ENCODE peak calls at places on chromosomes 4 and X, in four cellular contexts. One of them, this sample, is unnamed.

GRCh38 chrX:134936542-134936941 is 54.2 kb upstream of the SMIM10 start:
- DNase-seq in mesenchymal stem cell: peak
- DNase-seq in neuronal stem cell: no peak
- DNase-seq in IMR-90: peak
- DNase-seq in this sample: peak

GRCh38 chr4:24551492-24552330 is 32.6 kb downstream of the DHX15 start:
- DNase-seq in IMR-90: peak
- DNase-seq in neuronal stem cell: no peak
- DNase-seq in mesenchymal stem cell: peak
- DNase-seq in this sample: peak

GRCh38 chrX:136047969-136048368 is 62.7 kb downstream of the SLC9A6 start:
- DNase-seq in IMR-90: peak
- DNase-seq in neuronal stem cell: no peak
- DNase-seq in mesenchymal stem cell: peak
- DNase-seq in this sample: no peak

GRCh38 chr4:11698846-11699590 is 270.3 kb upstream of the HS3ST1 start:
- DNase-seq in neuronal stem cell: no peak
- DNase-seq in mesenchymal stem cell: peak
- DNase-seq in IMR-90: peak
- DNase-seq in this sample: peak

GRCh38 chr4:105944535-105944934 is 49.3 kb downstream of the NPNT start:
- DNase-seq in IMR-90: peak
- DNase-seq in mesenchymal stem cell: no peak
- DNase-seq in neuronal stem cell: no peak
- DNase-seq in this sample: no peak

GRCh38 chr4:155377281-155377680 is 516 bp upstream of the MAP9 start:
- DNase-seq in IMR-90: peak
- DNase-seq in mesenchymal stem cell: peak
- DNase-seq in neuronal stem cell: no peak
- DNase-seq in this sample: no peak

GRCh38 chr4:126396703-126397102 is 1081.9 kb downstream of the FAT4 start:
- DNase-seq in neuronal stem cell: no peak
- DNase-seq in mesenchymal stem cell: no peak
- DNase-seq in IMR-90: no peak
- DNase-seq in this sample: no peak

GRCh38 chr4:38128478-38129451 is 168.6 kb downstream of the PTTG2 start:
- DNase-seq in IMR-90: peak
- DNase-seq in neuronal stem cell: no peak
- DNase-seq in mesenchymal stem cell: no peak
- DNase-seq in this sample: no peak

GRCh38 chr4:104494822-104495559 is at the start of gene CXXC4:
- DNase-seq in IMR-90: peak
- DNase-seq in mesenchymal stem cell: peak
- DNase-seq in neuronal stem cell: peak
- DNase-seq in this sample: peak

GRCh38 chr4:116342143-116342542 is 743.2 kb downstream of the TRAM1L1 start:
- DNase-seq in IMR-90: no peak
- DNase-seq in neuronal stem cell: no peak
- DNase-seq in mesenchymal stem cell: no peak
- DNase-seq in this sample: no peak

GRCh38 chr4:183798921-183799307 is 106.2 kb upstream of the STOX2 start:
- DNase-seq in mesenchymal stem cell: no peak
- DNase-seq in neuronal stem cell: no peak
- DNase-seq in IMR-90: no peak
- DNase-seq in this sample: no peak
- H2AFZ ChIP-seq in mesenchymal stem cell: no peak
- H2AFZ ChIP-seq in neuronal stem cell: no peak
- H2AFZ ChIP-seq in IMR-90: no peak
- H2AFZ ChIP-seq in this sample: no peak

DNA sequence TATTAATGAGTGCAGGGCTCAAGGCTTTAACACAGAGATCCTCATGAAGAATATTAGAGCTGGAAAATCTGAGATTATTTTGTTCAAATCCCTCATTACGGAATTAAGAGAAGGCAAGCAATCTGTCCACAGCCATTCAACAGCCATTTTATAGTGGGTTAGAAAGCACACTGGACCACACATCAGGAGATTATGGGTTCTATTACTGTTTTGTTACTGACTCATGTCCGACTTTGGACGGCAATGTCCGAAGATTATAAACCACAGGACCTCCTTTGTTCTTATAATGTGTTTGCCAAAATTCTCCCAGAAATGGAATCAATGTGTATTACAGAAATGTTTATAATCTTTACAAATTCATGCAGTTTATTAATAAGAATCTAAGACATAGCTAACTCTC is 8.1 kb downstream of the LAMTOR3 start:
- DNase-seq in neuronal stem cell: no peak
- DNase-seq in mesenchymal stem cell: no peak
- DNase-seq in IMR-90: peak
- DNase-seq in this sample: no peak
- H3K4me3 ChIP-seq in neuronal stem cell: no peak
- H3K4me3 ChIP-seq in mesenchymal stem cell: no peak
- H3K4me3 ChIP-seq in IMR-90: no peak
- H3K4me3 ChIP-seq in this sample: no peak

GRCh38 chr4:88737304-88738015 is 39.8 kb upstream of the NAP1L5 start:
- DNase-seq in mesenchymal stem cell: peak
- DNase-seq in neuronal stem cell: no peak
- DNase-seq in IMR-90: peak
- DNase-seq in this sample: no peak

GRCh38 chr4:88735554-88735953 is 37.9 kb upstream of the NAP1L5 start:
- DNase-seq in neuronal stem cell: no peak
- DNase-seq in mesenchymal stem cell: no peak
- DNase-seq in IMR-90: peak
- DNase-seq in this sample: no peak

GRCh38 chr4:88736264-88736663 is 38.6 kb upstream of the NAP1L5 start:
- DNase-seq in mesenchymal stem cell: no peak
- DNase-seq in IMR-90: no peak
- DNase-seq in neuronal stem cell: no peak
- DNase-seq in this sample: no peak

GRCh38 chr4:88738714-88739366 is 41.2 kb upstream of the NAP1L5 start:
- DNase-seq in mesenchymal stem cell: no peak
- DNase-seq in neuronal stem cell: no peak
- DNase-seq in IMR-90: peak
- DNase-seq in this sample: peak

GRCh38 chr4:88738146-88738545 is 40.5 kb upstream of the NAP1L5 start:
- DNase-seq in mesenchymal stem cell: no peak
- DNase-seq in IMR-90: no peak
- DNase-seq in neuronal stem cell: no peak
- DNase-seq in this sample: no peak
- H2AK5ac ChIP-seq in mesenchymal stem cell: peak
- H2AK5ac ChIP-seq in IMR-90: no peak
- H2AK5ac ChIP-seq in neuronal stem cell: no peak
- H2AK5ac ChIP-seq in this sample: no peak

GRCh38 chr4:8560265-8561047 is 19.7 kb upstream of the GPR78 start:
- DNase-seq in mesenchymal stem cell: no peak
- DNase-seq in neuronal stem cell: no peak
- DNase-seq in IMR-90: no peak
- DNase-seq in this sample: peak
- H2AFZ ChIP-seq in mesenchymal stem cell: no peak
- H2AFZ ChIP-seq in neuronal stem cell: no peak
- H2AFZ ChIP-seq in IMR-90: no peak
- H2AFZ ChIP-seq in this sample: no peak

GRCh38 chr4:6851431-6851830 is 58.2 kb upstream of the TBC1D14 start:
- DNase-seq in neuronal stem cell: no peak
- DNase-seq in IMR-90: no peak
- DNase-seq in mesenchymal stem cell: no peak
- DNase-seq in this sample: no peak

GRCh38 chr4:6854098-6854744 is 55.4 kb upstream of the TBC1D14 start:
- DNase-seq in mesenchymal stem cell: no peak
- DNase-seq in neuronal stem cell: no peak
- DNase-seq in IMR-90: no peak
- DNase-seq in this sample: no peak

GRCh38 chr4:6855692-6856297 is 53.8 kb upstream of the TBC1D14 start:
- DNase-seq in IMR-90: peak
- DNase-seq in mesenchymal stem cell: peak
- DNase-seq in neuronal stem cell: no peak
- DNase-seq in this sample: no peak

GRCh38 chr4:6851962-6852361 is 57.7 kb upstream of the TBC1D14 start:
- DNase-seq in IMR-90: no peak
- DNase-seq in mesenchymal stem cell: no peak
- DNase-seq in neuronal stem cell: no peak
- DNase-seq in this sample: no peak

DNA sequence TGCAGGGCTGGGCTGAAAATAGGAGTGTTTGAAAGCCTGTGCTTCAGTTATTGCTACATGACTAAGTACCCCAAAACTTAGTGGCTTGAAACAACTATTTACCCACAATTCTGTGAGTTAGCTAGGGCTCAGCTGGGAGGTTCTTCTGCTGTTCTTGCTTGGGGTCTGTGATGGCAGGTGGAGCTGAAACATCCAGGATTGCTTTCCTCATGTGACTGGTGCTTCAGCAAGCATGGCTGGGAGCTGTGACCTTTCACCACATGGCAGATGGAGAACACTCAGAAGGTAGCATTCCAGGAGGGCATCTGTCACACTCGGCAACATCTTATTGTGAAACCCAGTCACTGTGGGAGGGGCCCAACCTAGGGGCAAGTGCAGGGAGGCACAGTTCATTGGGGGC is 57.0 kb upstream of the TBC1D14 start:
- DNase-seq in mesenchymal stem cell: no peak
- DNase-seq in IMR-90: no peak
- DNase-seq in neuronal stem cell: no peak
- DNase-seq in this sample: peak
- H3K4me3 ChIP-seq in mesenchymal stem cell: no peak
- H3K4me3 ChIP-seq in IMR-90: no peak
- H3K4me3 ChIP-seq in neuronal stem cell: no peak
- H3K4me3 ChIP-seq in this sample: no peak

DNA sequence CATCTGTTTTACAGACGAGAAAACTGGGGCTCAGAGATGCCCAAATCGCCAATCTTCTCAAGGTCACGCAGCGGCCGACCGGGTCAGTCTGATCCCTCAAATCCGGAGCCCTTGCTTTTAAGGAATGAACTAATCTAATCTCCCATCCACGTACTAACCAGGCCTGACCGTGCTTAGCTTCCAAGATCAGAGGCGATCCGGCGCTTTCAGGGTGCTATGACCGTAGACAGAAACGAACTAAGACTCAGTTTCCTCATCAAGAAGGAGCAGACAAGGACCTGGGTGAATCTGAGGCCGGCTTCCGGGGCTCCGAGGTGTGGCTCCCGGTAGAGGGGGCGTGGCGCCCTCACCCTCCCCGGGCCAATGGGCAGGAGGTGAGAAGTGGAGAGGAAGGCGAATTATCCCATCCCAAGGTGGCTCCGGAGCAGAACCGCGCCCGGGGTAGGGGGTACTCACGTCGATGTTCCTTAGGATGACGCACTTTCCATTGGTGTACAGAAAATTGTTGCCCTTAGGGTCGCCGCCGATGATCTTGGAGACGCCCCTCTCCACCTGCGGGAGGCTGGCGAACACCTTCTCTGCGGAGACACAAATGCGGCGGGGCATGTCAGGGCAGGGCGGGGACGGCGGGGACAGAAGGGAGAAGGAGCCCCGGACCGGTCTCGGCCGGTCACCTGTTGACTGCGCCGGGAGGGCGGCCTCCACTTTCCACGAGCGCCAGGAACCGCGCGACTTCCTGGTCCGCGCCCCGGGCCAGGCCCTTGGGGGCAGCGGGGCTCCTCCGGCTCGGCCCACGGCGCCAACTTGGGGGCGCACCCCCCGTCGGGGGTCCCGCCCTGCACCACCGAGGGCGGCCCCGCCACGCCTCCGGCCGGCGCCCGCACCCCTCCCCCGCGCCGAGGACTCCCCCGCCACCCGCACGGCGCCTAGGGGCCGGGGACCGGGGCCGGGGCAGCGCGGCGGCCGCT is 658 bp downstream of the WDR1 start:
- DNase-seq in IMR-90: no peak
- DNase-seq in mesenchymal stem cell: peak
- DNase-seq in neuronal stem cell: no peak
- DNase-seq in this sample: peak
- H2AK5ac ChIP-seq in IMR-90: peak
- H2AK5ac ChIP-seq in mesenchymal stem cell: peak
- H2AK5ac ChIP-seq in neuronal stem cell: peak
- H2AK5ac ChIP-seq in this sample: peak

GRCh38 chr4:109730294-109731051 is 603 bp upstream of the PLA2G12A start:
- DNase-seq in mesenchymal stem cell: peak
- DNase-seq in neuronal stem cell: peak
- DNase-seq in IMR-90: peak
- DNase-seq in this sample: peak

GRCh38 chr4:109723110-109723509 is 6.8 kb downstream of the PLA2G12A start:
- DNase-seq in neuronal stem cell: no peak
- DNase-seq in mesenchymal stem cell: no peak
- DNase-seq in IMR-90: no peak
- DNase-seq in this sample: no peak

GRCh38 chr4:109729155-109729562 is 711 bp downstream of the PLA2G12A start:
- DNase-seq in neuronal stem cell: no peak
- DNase-seq in mesenchymal stem cell: peak
- DNase-seq in IMR-90: peak
- DNase-seq in this sample: no peak

GRCh38 chr4:109729563-109730293 is at the start of gene PLA2G12A:
- DNase-seq in neuronal stem cell: peak
- DNase-seq in IMR-90: peak
- DNase-seq in mesenchymal stem cell: peak
- DNase-seq in this sample: peak

DNA sequence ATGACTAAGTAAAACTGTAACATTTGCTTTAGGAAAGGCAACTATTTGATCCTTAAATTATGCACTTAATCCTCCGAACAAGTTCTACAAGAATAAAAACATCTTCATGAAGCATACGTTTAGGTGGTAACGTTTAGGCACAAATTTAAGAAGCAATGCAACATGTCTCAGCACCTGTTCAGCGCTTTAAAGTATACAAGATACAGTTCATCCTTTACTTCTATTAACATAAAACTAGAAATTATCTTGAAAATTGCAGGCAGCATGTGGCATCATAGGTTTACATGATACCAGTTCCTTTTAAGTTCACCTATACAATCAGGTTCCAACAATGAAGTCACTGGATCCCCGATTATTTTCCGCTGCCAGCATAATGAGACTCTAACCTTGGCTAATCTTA is 1.5 kb downstream of the PLA2G12A start:
- DNase-seq in IMR-90: no peak
- DNase-seq in mesenchymal stem cell: no peak
- DNase-seq in neuronal stem cell: no peak
- DNase-seq in this sample: no peak
- H2AFZ ChIP-seq in IMR-90: no peak
- H2AFZ ChIP-seq in mesenchymal stem cell: no peak
- H2AFZ ChIP-seq in neuronal stem cell: no peak
- H2AFZ ChIP-seq in this sample: no peak

GRCh38 chr4:74412225-74412624 is 32.7 kb upstream of the AREG start:
- DNase-seq in IMR-90: no peak
- DNase-seq in neuronal stem cell: no peak
- DNase-seq in mesenchymal stem cell: no peak
- DNase-seq in this sample: no peak
- H3K4me3 ChIP-seq in IMR-90: no peak
- H3K4me3 ChIP-seq in neuronal stem cell: no peak
- H3K4me3 ChIP-seq in mesenchymal stem cell: no peak
- H3K4me3 ChIP-seq in this sample: no peak

GRCh38 chr4:55948726-55949479 is at the start of gene CEP135:
- DNase-seq in IMR-90: peak
- DNase-seq in mesenchymal stem cell: peak
- DNase-seq in neuronal stem cell: peak
- DNase-seq in this sample: peak
- H2AK5ac ChIP-seq in IMR-90: peak
- H2AK5ac ChIP-seq in mesenchymal stem cell: no peak
- H2AK5ac ChIP-seq in neuronal stem cell: no peak
- H2AK5ac ChIP-seq in this sample: peak

This sample was measured in trophoblast cell.